ENCODE peak calls at places on chromosome 3, in six cellular contexts. U, J, A, R, E and F are unnamed samples.

GRCh38 chr3:49132073-49132436 is 795 bp downstream of the LAMB2 start:
- DNase-seq in U (no peak), J (no peak), A (no peak), R (no peak), E (no peak), F (no peak)

GRCh38 chr3:33440328-33440577 is at the start of gene UBP1:
- DNase-seq in U (no peak), J (no peak), A (peak; percentile 97), R (no peak), E (no peak), F (no peak)

GRCh38 chr3:69104585-69104984 is 17.8 kb downstream of the LMOD3 start:
- DNase-seq in U (no peak), J (no peak), A (no peak), R (no peak), E (no peak), F (no peak)

GRCh38 chr3:188947401-188947982 is 224.3 kb upstream of the TPRG1 start:
- DNase-seq in U (no peak), J (no peak), A (peak; percentile 87), R (peak; percentile 81), E (peak; percentile 80), F (no peak)

GRCh38 chr3:151468284-151468917 is 7.5 kb upstream of the IGSF10 start:
- DNase-seq in U (no peak), J (peak; percentile 5), A (peak; percentile 48), R (peak; percentile 49), E (peak; percentile 69), F (no peak)

GRCh38 chr3:120449701-120450216 is 1.0 kb downstream of the FSTL1 start:
- DNase-seq in U (no peak), J (no peak), A (no peak), R (no peak), E (peak; percentile 74), F (no peak)

GRCh38 chr3:148269816-148270215 is 427.9 kb upstream of the AGTR1 start:
- DNase-seq in U (no peak), J (no peak), A (no peak), R (no peak), E (no peak), F (no peak)

GRCh38 chr3:38655708-38656300 is 6.3 kb upstream of the SCN5A start:
- DNase-seq in U (no peak), J (no peak), A (no peak), R (peak; percentile 57), E (no peak), F (no peak)

GRCh38 chr3:40550168-40550567 is 25.4 kb downstream of the ZNF621 start:
- DNase-seq in U (no peak), J (no peak), A (no peak), R (no peak), E (no peak), F (no peak)

GRCh38 chr3:87025636-87026035 is 34.7 kb upstream of the VGLL3 start:
- DNase-seq in U (no peak), J (no peak), A (no peak), R (no peak), E (peak; percentile 18), F (no peak)

GRCh38 chr3:105513042-105513441 is 146.3 kb downstream of the ALCAM start:
- DNase-seq in U (no peak), J (no peak), A (no peak), R (peak; percentile 40), E (peak; percentile 55), F (no peak)

GRCh38 chr3:168476360-168476980 is 380.7 kb upstream of the GOLIM4 start:
- DNase-seq in U (no peak), J (no peak), A (no peak), R (no peak), E (no peak), F (no peak)

GRCh38 chr3:72245183-72245811 is 460.3 kb upstream of the PROK2 start:
- DNase-seq in U (no peak), J (no peak), A (no peak), R (no peak), E (peak; percentile 38), F (no peak)

GRCh38 chr3:29720660-29721059 is 439.8 kb downstream of the RBMS3 start:
- DNase-seq in U (no peak), J (no peak), A (no peak), R (no peak), E (no peak), F (no peak)

GRCh38 chr3:115418583-115418982 is 204.7 kb upstream of the GAP43 start:
- DNase-seq in U (no peak), J (no peak), A (no peak), R (no peak), E (no peak), F (no peak)

GRCh38 chr3:114454592-114455251 is 160.9 kb downstream of the TIGIT start:
- DNase-seq in U (no peak), J (no peak), A (no peak), R (peak; percentile 19), E (no peak), F (no peak)

GRCh38 chr3:73401058-73401457 is 223.7 kb downstream of the PDZRN3 start:
- DNase-seq in U (no peak), J (no peak), A (no peak), R (no peak), E (peak; percentile 34), F (no peak)

GRCh38 chr3:49618412-49618811 is 55.7 kb upstream of the APEH start:
- DNase-seq in U (no peak), J (no peak), A (no peak), R (no peak), E (no peak), F (no peak)

GRCh38 chr3:156680243-156680930 is 6.0 kb downstream of the TIPARP start:
- DNase-seq in U (no peak), J (no peak), A (no peak), R (no peak), E (no peak), F (no peak)

GRCh38 chr3:196772897-196773296 is 33.2 kb downstream of the PAK2 start:
- DNase-seq in U (no peak), J (no peak), A (no peak), R (no peak), E (no peak), F (no peak)

GRCh38 chr3:14439501-14440167 is 37.2 kb downstream of the SLC6A6 start:
- DNase-seq in U (no peak), J (no peak), A (no peak), R (no peak), E (no peak), F (no peak)

GRCh38 chr3:127991251-127991650 is 61.0 kb upstream of the SEC61A1 start:
- DNase-seq in U (no peak), J (no peak), A (no peak), R (no peak), E (no peak), F (no peak)

GRCh38 chr3:94405258-94406035 is 342.6 kb downstream of the NSUN3 start:
- DNase-seq in U (no peak), J (no peak), A (no peak), R (no peak), E (no peak), F (no peak)

GRCh38 chr3:179750720-179751328 is 98.0 kb downstream of the USP13 start:
- DNase-seq in U (no peak), J (no peak), A (no peak), R (peak; percentile 47), E (peak; percentile 46), F (no peak)

GRCh38 chr3:46538803-46539442 is 27.2 kb downstream of the LRRC2 start:
- DNase-seq in U (peak; percentile 46), J (no peak), A (no peak), R (no peak), E (peak; percentile 78), F (peak; percentile 55)

GRCh38 chr3:157335677-157336076 is 101.0 kb upstream of the PTX3 start:
- DNase-seq in U (no peak), J (peak; percentile 20), A (peak; percentile 26), R (peak; percentile 63), E (peak; percentile 27), F (no peak)

GRCh38 chr3:21447471-21448205 is 303.4 kb downstream of the ZNF385D start:
- DNase-seq in U (no peak), J (no peak), A (no peak), R (no peak), E (peak; percentile 63), F (no peak)

GRCh38 chr3:172281884-172282283 is 166.4 kb downstream of the GHSR start:
- DNase-seq in U (no peak), J (no peak), A (no peak), R (no peak), E (no peak), F (no peak)

GRCh38 chr3:139113766-139114165 is 69.1 kb upstream of the PRR23C start:
- DNase-seq in U (no peak), J (no peak), A (no peak), R (no peak), E (no peak), F (no peak)

GRCh38 chr3:61681636-61682035 is 120.3 kb downstream of the PTPRG start:
- DNase-seq in U (no peak), J (no peak), A (no peak), R (no peak), E (no peak), F (no peak)

GRCh38 chr3:4745240-4745620 is 234.0 kb upstream of the BHLHE40 start:
- DNase-seq in U (no peak), J (no peak), A (no peak), R (no peak), E (no peak), F (no peak)

GRCh38 chr3:4956743-4957142 is 22.5 kb upstream of the BHLHE40 start:
- DNase-seq in U (no peak), J (no peak), A (no peak), R (no peak), E (no peak), F (no peak)

GRCh38 chr3:28122227-28122626 is 119.2 kb upstream of the CMC1 start:
- DNase-seq in U (no peak), J (no peak), A (no peak), R (no peak), E (no peak), F (no peak)

GRCh38 chr3:58470363-58471024 is 21.4 kb upstream of the KCTD6 start:
- DNase-seq in U (no peak), J (no peak), A (no peak), R (no peak), E (no peak), F (no peak)